ENCODE peak calls at places on chromosomes 16 and 17, in six cellular contexts. R, S, I, C, D and L are unnamed samples.

GRCh38 chr17:17870292-17870691 is 33.5 kb upstream of the SREBF1 start:
- DNase-seq in R (peak; percentile 72), S (no peak), I (no peak), C (no peak), D (no peak), L (no peak)

GRCh38 chr17:82791532-82791931 is 39.7 kb downstream of the TBCD start:
- DNase-seq in R (no peak), S (no peak), I (peak; percentile 87), C (peak; percentile 97), D (peak; percentile 77), L (peak; percentile 17)

GRCh38 chr16:56346131-56346890 is 79.0 kb downstream of the AMFR start:
- DNase-seq in R (no peak), S (peak; percentile 36), I (no peak), C (no peak), D (no peak), L (no peak)

GRCh38 chr16:27728691-27729090 is 178.7 kb downstream of the KATNIP start:
- DNase-seq in R (no peak), S (no peak), I (no peak), C (no peak), D (no peak), L (no peak)

GRCh38 chr16:10511829-10512228 is 68.6 kb downstream of the EMP2 start:
- DNase-seq in R (no peak), S (no peak), I (no peak), C (no peak), D (no peak), L (no peak)

GRCh38 chr16:49427771-49428170 is 54.2 kb downstream of the C16orf78 start:
- DNase-seq in R (no peak), S (peak; percentile 48), I (no peak), C (no peak), D (no peak), L (no peak)

GRCh38 chr17:21003007-21003621 is 39.7 kb downstream of the USP22 start:
- DNase-seq in R (no peak), S (no peak), I (no peak), C (no peak), D (no peak), L (no peak)

GRCh38 chr16:85227924-85228462 is 115.7 kb upstream of the CIBAR2 start:
- DNase-seq in R (peak; percentile 77), S (no peak), I (no peak), C (no peak), D (no peak), L (no peak)

GRCh38 chr17:79851461-79851817 is 12.2 kb upstream of the CBX4 start:
- DNase-seq in R (no peak), S (peak; percentile 82), I (no peak), C (no peak), D (no peak), L (no peak)

GRCh38 chr17:3978421-3979275 is 14.4 kb upstream of the ATP2A3 start:
- DNase-seq in R (no peak), S (no peak), I (no peak), C (no peak), D (no peak), L (no peak)

GRCh38 chr17:21304091-21304490 is 19.6 kb downstream of the MAP2K3 start:
- DNase-seq in R (no peak), S (no peak), I (no peak), C (no peak), D (no peak), L (no peak)

GRCh38 chr17:1104222-1104621 is 75.6 kb downstream of the ABR start:
- DNase-seq in R (no peak), S (no peak), I (no peak), C (no peak), D (no peak), L (no peak)

GRCh38 chr16:81121474-81121990 is 25.3 kb upstream of the GCSH start:
- DNase-seq in R (no peak), S (no peak), I (no peak), C (no peak), D (no peak), L (no peak)

GRCh38 chr17:4318186-4318585 is 48.3 kb downstream of the UBE2G1 start:
- DNase-seq in R (no peak), S (no peak), I (no peak), C (no peak), D (no peak), L (no peak)

GRCh38 chr17:3526491-3526890 is 31.1 kb downstream of the TRPV3 start:
- DNase-seq in R (no peak), S (peak; percentile 21), I (no peak), C (no peak), D (no peak), L (no peak)

GRCh38 chr17:28760987-28761562 is 17.3 kb downstream of the TRAF4 start:
- DNase-seq in R (peak; percentile 94), S (peak; percentile 89), I (peak; percentile 42), C (no peak), D (no peak), L (peak; percentile 10)

GRCh38 chr16:13083687-13084086 is 182.3 kb downstream of the SHISA9 start:
- DNase-seq in R (peak; percentile 65), S (no peak), I (peak; percentile 5), C (no peak), D (no peak), L (no peak)

GRCh38 chr17:75722076-75722475 is 817 bp downstream of the ITGB4 start:
- DNase-seq in R (no peak), S (no peak), I (no peak), C (no peak), D (no peak), L (no peak)

DNA sequence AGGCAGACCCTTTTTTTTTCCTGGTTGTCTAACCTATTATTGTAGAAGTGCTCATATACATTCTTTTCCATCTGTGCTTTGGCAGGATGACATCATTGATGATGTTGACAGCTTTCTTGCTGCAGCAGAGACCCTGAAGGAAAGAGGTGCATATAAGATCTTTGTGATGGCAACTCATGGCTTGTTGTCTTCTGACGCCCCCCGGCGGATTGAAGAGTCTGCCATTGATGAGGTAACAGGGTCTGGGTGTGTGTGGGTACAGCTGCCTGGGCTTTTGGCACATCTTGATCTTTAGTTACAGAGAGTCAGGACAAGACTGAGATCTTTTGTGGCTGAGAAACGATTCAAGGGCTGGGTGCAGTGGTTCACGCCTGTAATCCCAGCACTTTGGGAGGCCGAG is 23.2 kb upstream of the SLC5A10 start:
- DNase-seq in R (peak; percentile 67), S (no peak), I (no peak), C (no peak), D (no peak), L (no peak)
- TF ChIP-seq CTCF in R (peak; percentile 36), S (no peak), I (no peak), C (no peak), D (no peak), L (no peak)

GRCh38 chr17:73320601-73321264 is 8.9 kb upstream of the CDC42EP4 start:
- DNase-seq in R (no peak), S (no peak), I (no peak), C (no peak), D (no peak), L (no peak)

GRCh38 chr17:73325527-73325842 is 13.7 kb upstream of the CDC42EP4 start:
- DNase-seq in R (no peak), S (no peak), I (no peak), C (no peak), D (no peak), L (peak; percentile 84)

GRCh38 chr17:73319766-73320165 is 8.0 kb upstream of the CDC42EP4 start:
- DNase-seq in R (peak; percentile 38), S (no peak), I (no peak), C (no peak), D (no peak), L (no peak)

GRCh38 chr17:73323622-73324455 is 12.0 kb upstream of the CDC42EP4 start:
- DNase-seq in R (peak; percentile 62), S (no peak), I (no peak), C (no peak), D (no peak), L (no peak)

GRCh38 chr17:73324711-73325526 is 13.1 kb upstream of the CDC42EP4 start:
- DNase-seq in R (peak; percentile 63), S (no peak), I (no peak), C (no peak), D (no peak), L (no peak)
- H3K4me3 ChIP-seq in R (no peak overlapping the region), S (no peak overlapping the region), I (no peak overlapping the region), C (no peak overlapping the region), D (no peak overlapping the region), L (no peak overlapping the region)

GRCh38 chr17:66783656-66784381 is 51.1 kb upstream of the CACNG5 start:
- DNase-seq in R (peak; percentile 56), S (no peak), I (no peak), C (no peak), D (no peak), L (no peak)
- TF ChIP-seq CTCF in R (no peak), S (no peak), I (no peak), C (no peak), D (no peak), L (no peak)

GRCh38 chr16:71565812-71566700 is 10.8 kb downstream of the TAT start:
- DNase-seq in R (no peak), S (no peak), I (no peak), C (no peak), D (no peak), L (no peak)
- H3K4me3 ChIP-seq in R (peak overlapping the region; percentile 85), S (peak overlapping the region; percentile 53), I (no peak overlapping the region), C (no peak overlapping the region), D (no peak overlapping the region), L (no peak overlapping the region)

GRCh38 chr17:81170727-81171494 is 4.9 kb upstream of the AATK start:
- DNase-seq in R (no peak), S (no peak), I (no peak), C (no peak), D (no peak), L (no peak)
- TF ChIP-seq CTCF in R (no peak), S (no peak), I (no peak), C (no peak), D (no peak), L (no peak)

GRCh38 chr17:7211512-7212277 is 7.9 kb downstream of the DLG4 start:
- DNase-seq in R (peak; percentile 73), S (no peak), I (no peak), C (no peak), D (no peak), L (no peak)
- H3K4me3 ChIP-seq in R (peak overlapping the region; percentile 81), S (no peak overlapping the region), I (peak overlapping the region; percentile 21), C (peak overlapping the region; percentile 12), D (no peak overlapping the region), L (no peak overlapping the region)

GRCh38 chr16:83115491-83116232 is 488.9 kb downstream of the CDH13 start:
- DNase-seq in R (no peak), S (no peak), I (no peak), C (no peak), D (no peak), L (peak; percentile 34)

GRCh38 chr16:83113811-83114210 is 487.0 kb downstream of the CDH13 start:
- DNase-seq in R (no peak), S (no peak), I (no peak), C (no peak), D (peak; percentile 33), L (no peak)

GRCh38 chr16:83110221-83110768 is 483.5 kb downstream of the CDH13 start:
- DNase-seq in R (no peak), S (no peak), I (no peak), C (no peak), D (no peak), L (peak; percentile 25)

GRCh38 chr16:83116274-83116892 is 489.6 kb downstream of the CDH13 start:
- DNase-seq in R (peak; percentile 64), S (no peak), I (no peak), C (no peak), D (no peak), L (no peak)

DNA sequence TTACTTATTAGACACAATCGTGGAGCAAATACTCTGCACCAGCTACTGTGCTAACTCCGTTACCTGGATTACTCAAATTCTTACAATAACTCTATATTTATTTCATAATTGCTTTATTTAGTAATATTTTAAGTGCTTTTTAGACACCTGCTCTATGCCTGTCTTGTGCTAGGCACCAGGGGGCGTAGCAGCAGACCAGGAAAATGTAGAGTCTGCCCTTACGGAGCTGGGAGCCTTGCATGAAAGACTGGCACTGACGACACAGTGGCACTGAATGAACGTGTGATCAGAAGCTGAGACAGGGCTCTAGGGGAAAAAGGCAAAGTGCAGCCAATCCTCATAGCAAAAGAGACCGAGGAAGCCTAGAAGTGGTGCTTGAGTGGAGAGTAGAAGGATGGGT is 486.5 kb downstream of the CDH13 start:
- DNase-seq in R (peak; percentile 79), S (no peak), I (no peak), C (no peak), D (no peak), L (no peak)
- TF ChIP-seq CTCF in R (peak; percentile 93), S (peak; percentile 39), I (peak; percentile 63), C (peak; percentile 71), D (peak; percentile 47), L (peak; percentile 40)